ENCODE peak calls at places on chromosome 11, in nine cellular contexts. J, O, I, N, H, Q, B, U and F are unnamed samples.
A peak's percentile ranks its signal among the peaks of the same experiment; 100 is the strongest.

GRCh38 chr11:112961146-112961668 is at the start of gene NCAM1:
- DNase-seq in J (peak; percentile 28), O (peak; percentile 5), I (peak; percentile 34), N (peak; percentile 90), H (peak; percentile 77), Q (peak; percentile 12), B (peak; percentile 29), U (peak; percentile 97), F (peak; percentile 98)

GRCh38 chr11:68927280-68928107 is 23.8 kb downstream of the IGHMBP2 start:
- DNase-seq in J (no peak), O (no peak), I (peak; percentile 74), N (no peak), H (peak; percentile 49), Q (peak; percentile 71), B (no peak), U (no peak), F (no peak)

GRCh38 chr11:115334932-115335788 is 169.1 kb downstream of the CADM1 start:
- DNase-seq in J (no peak), O (no peak), I (peak; percentile 6), N (no peak), H (peak; percentile 55), Q (peak; percentile 38), B (peak; percentile 38), U (no peak), F (no peak)

GRCh38 chr11:113710989-113711388 is 4.9 kb upstream of the TMPRSS5 start:
- DNase-seq in J (no peak), O (no peak), I (no peak), N (no peak), H (no peak), Q (no peak), B (no peak), U (no peak), F (no peak)

GRCh38 chr11:68822546-68822945 is 19.2 kb downstream of the CPT1A start:
- DNase-seq in J (no peak), O (no peak), I (no peak), N (no peak), H (no peak), Q (no peak), B (no peak), U (no peak), F (no peak)

GRCh38 chr11:71156301-71156700 is 96.1 kb downstream of the SHANK2 start:
- DNase-seq in J (no peak), O (no peak), I (no peak), N (no peak), H (no peak), Q (no peak), B (no peak), U (no peak), F (peak; percentile 58)

GRCh38 chr11:11149671-11150459 is 203.2 kb downstream of the CSNK2A3 start:
- DNase-seq in J (no peak), O (no peak), I (no peak), N (no peak), H (no peak), Q (peak; percentile 32), B (no peak), U (no peak), F (no peak)

GRCh38 chr11:128615076-128615475 is 27.7 kb upstream of the ETS1 start:
- DNase-seq in J (no peak), O (no peak), I (no peak), N (no peak), H (no peak), Q (no peak), B (no peak), U (no peak), F (no peak)

GRCh38 chr11:28110839-28111235 is 2.6 kb downstream of the METTL15 start:
- DNase-seq in J (no peak), O (no peak), I (no peak), N (no peak), H (peak; percentile 29), Q (no peak), B (no peak), U (no peak), F (no peak)

GRCh38 chr11:28107331-28107725 is 628 bp downstream of the KIF18A start:
- DNase-seq in J (no peak), O (peak; percentile 23), I (no peak), N (no peak), H (peak; percentile 46), Q (peak; percentile 44), B (peak; percentile 31), U (peak; percentile 8), F (peak; percentile 9)

GRCh38 chr11:28108909-28109308 is 721 bp downstream of the METTL15 start:
- DNase-seq in J (no peak), O (no peak), I (no peak), N (no peak), H (no peak), Q (no peak), B (no peak), U (no peak), F (no peak)

GRCh38 chr11:28107726-28108618 is at the start of the genes KIF18A and METTL15:
- DNase-seq in J (peak; percentile 99), O (peak; percentile 96), I (peak; percentile 90), N (peak; percentile 99), H (peak; percentile 100), Q (peak; percentile 99), B (peak; percentile 98), U (peak; percentile 96), F (peak; percentile 99)

GRCh38 chr11:28110108-28110838 is 2.1 kb downstream of the METTL15 start:
- DNase-seq in J (peak; percentile 65), O (peak; percentile 75), I (peak; percentile 50), N (peak; percentile 58), H (peak; percentile 86), Q (peak; percentile 86), B (peak; percentile 78), U (peak; percentile 60), F (peak; percentile 73)
- TF ChIP-seq CTCF in J (no peak), O (no peak), I (no peak), N (peak; percentile 3), H (no peak), Q (no peak), B (no peak), U (no peak), F (no peak)

GRCh38 chr11:46604796-46605195 is 11.0 kb upstream of the AMBRA1 start:
- DNase-seq in J (no peak), O (no peak), I (no peak), N (no peak), H (no peak), Q (no peak), B (no peak), U (no peak), F (no peak)

GRCh38 chr11:46607516-46607915 is 9.5 kb downstream of the HARBI1 start:
- DNase-seq in J (no peak), O (no peak), I (no peak), N (no peak), H (no peak), Q (no peak), B (no peak), U (no peak), F (no peak)

GRCh38 chr11:46601129-46601528 is 7.3 kb upstream of the AMBRA1 start:
- DNase-seq in J (no peak), O (no peak), I (no peak), N (no peak), H (peak; percentile 25), Q (no peak), B (peak; percentile 59), U (no peak), F (no peak)

GRCh38 chr11:46600162-46600561 is 6.3 kb upstream of the AMBRA1 start:
- DNase-seq in J (no peak), O (no peak), I (no peak), N (no peak), H (no peak), Q (no peak), B (peak; percentile 56), U (no peak), F (no peak)

GRCh38 chr11:46603704-46604308 is 10.0 kb upstream of the AMBRA1 start:
- DNase-seq in J (no peak), O (no peak), I (peak; percentile 68), N (no peak), H (no peak), Q (peak; percentile 30), B (no peak), U (no peak), F (no peak)
- TF ChIP-seq CTCF in J (no peak), O (no peak), I (no peak), N (no peak), H (no peak), Q (no peak), B (no peak), U (no peak), F (no peak)

GRCh38 chr11:124071622-124071948 is 30.5 kb upstream of the OR10G7 start:
- DNase-seq in J (no peak), O (no peak), I (no peak), N (no peak), H (no peak), Q (no peak), B (no peak), U (no peak), F (no peak)

GRCh38 chr11:124069429-124070401 is 28.6 kb upstream of the OR10G7 start:
- DNase-seq in J (peak; percentile 34), O (peak; percentile 62), I (no peak), N (no peak), H (peak; percentile 77), Q (peak; percentile 83), B (peak; percentile 62), U (peak; percentile 76), F (peak; percentile 91)

GRCh38 chr11:124068711-124069110 is 27.6 kb upstream of the OR10G7 start:
- DNase-seq in J (no peak), O (no peak), I (no peak), N (no peak), H (no peak), Q (no peak), B (no peak), U (no peak), F (no peak)

GRCh38 chr11:124072147-124072546 is 31.0 kb upstream of the OR10G7 start:
- DNase-seq in J (no peak), O (no peak), I (no peak), N (no peak), H (no peak), Q (no peak), B (no peak), U (no peak), F (no peak)

DNA sequence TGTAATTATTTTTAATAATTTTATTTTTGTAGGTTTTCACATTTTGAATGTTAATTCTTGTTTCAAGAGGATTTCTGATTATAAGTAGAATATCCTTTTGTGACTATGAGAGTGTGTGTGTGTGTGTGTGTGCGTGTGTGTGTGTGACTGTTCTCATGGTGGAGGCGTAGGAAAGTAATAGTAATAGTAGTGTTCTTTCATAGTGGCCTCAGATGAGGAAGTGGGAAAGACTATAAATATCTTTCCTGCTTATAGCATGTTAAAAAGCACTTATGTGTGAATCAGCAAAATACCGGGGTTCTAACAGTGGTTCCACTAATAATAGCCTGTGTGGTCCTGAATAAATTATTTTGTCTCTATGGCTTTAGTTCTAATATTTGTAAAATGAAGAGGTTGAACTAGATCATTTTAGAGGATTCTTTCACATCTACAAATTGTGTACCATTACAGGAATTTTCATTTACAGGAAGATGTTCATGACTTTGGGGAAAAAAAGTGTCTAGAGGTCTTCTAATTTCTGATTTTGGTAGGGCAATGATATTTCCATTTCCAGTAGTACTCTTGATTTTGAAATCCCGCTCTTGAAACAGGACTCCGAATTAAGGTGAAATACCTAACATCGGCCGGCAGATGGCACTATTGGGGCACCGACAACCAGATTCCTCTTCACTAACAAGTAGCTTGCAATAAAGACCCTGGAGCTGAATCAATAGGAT is 29.9 kb upstream of the OR10G7 start:
- DNase-seq in J (peak; percentile 35), O (peak; percentile 66), I (peak; percentile 71), N (peak; percentile 28), H (peak; percentile 93), Q (peak; percentile 86), B (peak; percentile 79), U (peak; percentile 60), F (peak; percentile 73)
- TF ChIP-seq CTCF in J (peak; percentile 73), O (peak; percentile 81), I (peak; percentile 46), N (peak; percentile 62), H (peak; percentile 81), Q (peak; percentile 64), B (peak; percentile 71), U (peak; percentile 81), F (peak; percentile 40)

DNA sequence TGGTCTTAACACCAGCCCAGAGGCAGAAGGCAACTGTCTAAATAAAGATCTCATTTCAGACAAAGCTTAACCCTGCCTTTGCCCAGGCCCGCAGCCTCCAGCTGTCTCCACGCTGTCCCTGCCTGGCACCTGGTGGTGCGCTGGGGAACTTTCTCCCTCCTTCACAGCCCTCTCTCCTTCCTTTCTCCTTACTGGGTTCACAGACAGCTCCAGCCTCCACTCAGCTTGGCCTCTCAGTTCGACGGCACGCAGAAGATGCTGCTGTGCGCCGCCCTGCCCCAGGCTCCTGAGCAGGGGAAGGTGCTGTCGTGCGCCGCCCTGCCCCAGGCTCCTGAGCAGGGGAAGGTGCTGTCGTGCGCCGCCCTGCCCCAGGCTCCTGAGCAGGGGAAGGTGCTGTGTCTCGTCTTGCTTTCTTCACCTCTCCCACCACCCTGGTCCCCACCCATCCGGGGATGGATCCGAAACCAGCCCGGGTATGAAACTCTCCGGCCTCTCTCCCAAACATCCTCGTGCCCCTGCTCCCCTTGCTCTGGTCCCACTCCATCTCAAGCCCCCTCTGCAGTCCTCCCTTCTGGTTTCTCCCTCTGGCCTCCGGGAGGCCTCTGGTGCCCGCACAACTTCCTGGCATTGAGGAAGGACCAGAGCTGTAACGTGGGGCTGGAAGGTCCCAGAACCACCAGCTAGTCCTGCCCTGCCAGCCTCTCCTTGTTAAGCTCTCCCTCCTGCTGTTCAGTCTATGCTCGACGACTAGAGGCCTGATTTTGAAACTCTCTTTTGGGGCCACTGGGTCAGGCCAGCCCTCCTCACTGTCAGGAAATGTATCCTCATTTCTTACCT is 22.9 kb upstream of the JAM3 start:
- DNase-seq in J (no peak), O (no peak), I (no peak), N (no peak), H (peak; percentile 27), Q (no peak), B (no peak), U (peak; percentile 79), F (peak; percentile 85)
- TF ChIP-seq CTCF in J (peak; percentile 33), O (peak; percentile 58), I (no peak), N (peak; percentile 17), H (peak; percentile 49), Q (peak; percentile 14), B (peak; percentile 22), U (peak; percentile 83), F (peak; percentile 95)